ENCODE peak calls at places on chromosomes 5 and 9, in seven cellular contexts. U is SK-N-SH, Z is fibroblast of lung, G is HepG2, L is neural progenitor cell, X is IMR-90, W is astrocyte. P is an unnamed sample.

GRCh38 chr5:72831685-72832084 is 15.2 kb downstream of the TNPO1 start:
- DNase-seq in U (no peak), Z (no peak), G (no peak), W (no peak), L (no peak), X (no peak), P (no peak)

GRCh38 chr5:140547508-140548299 is at the start of gene EIF4EBP3:
- DNase-seq in Z (peak; percentile 91), W (peak; percentile 85), X (peak; percentile 95), G (peak; percentile 94), U (peak; percentile 84), L (peak; percentile 98), P (peak; percentile 99)

GRCh38 chr9:70924380-70924779 is 197.0 kb downstream of the TRPM3 start:
- DNase-seq in G (no peak), Z (peak; percentile 92), U (no peak), L (no peak), X (peak; percentile 65), W (peak; percentile 92), P (no peak)

GRCh38 chr5:90437663-90438062 is 28.1 kb upstream of the CETN3 start:
- DNase-seq in X (no peak), W (no peak), G (no peak), L (no peak), Z (no peak), U (peak; percentile 20), P (no peak)

GRCh38 chr5:140116716-140117115 is 2.8 kb downstream of the PURA start:
- DNase-seq in W (no peak), Z (no peak), L (no peak), G (no peak), U (no peak), X (no peak), P (no peak)

GRCh38 chr9:136865768-136866103 is 372 bp downstream of the EDF1 start:
- DNase-seq in U (peak; percentile 78), X (no peak), Z (no peak), W (no peak), G (no peak), L (no peak), P (peak; percentile 28)

GRCh38 chr5:89374144-89374784 is 491.3 kb upstream of the MEF2C start:
- DNase-seq in X (no peak), Z (peak; percentile 61), W (peak; percentile 47), L (no peak), U (no peak), G (no peak), P (no peak)

GRCh38 chr9:112433715-112434392 is 52.8 kb upstream of the KIAA1958 start:
- DNase-seq in X (no peak), W (no peak), U (no peak), Z (no peak), L (no peak), G (no peak), P (no peak)

GRCh38 chr5:179220716-179221115 is 124.5 kb downstream of the ADAMTS2 start:
- DNase-seq in X (no peak), L (no peak), W (no peak), U (peak; percentile 16), Z (no peak), G (no peak), P (no peak)

GRCh38 chr5:763397-763796 is 21.1 kb downstream of the ZDHHC11B start:
- DNase-seq in U (peak; percentile 26), W (no peak), X (no peak), G (no peak), L (no peak), Z (no peak), P (no peak)

DNA sequence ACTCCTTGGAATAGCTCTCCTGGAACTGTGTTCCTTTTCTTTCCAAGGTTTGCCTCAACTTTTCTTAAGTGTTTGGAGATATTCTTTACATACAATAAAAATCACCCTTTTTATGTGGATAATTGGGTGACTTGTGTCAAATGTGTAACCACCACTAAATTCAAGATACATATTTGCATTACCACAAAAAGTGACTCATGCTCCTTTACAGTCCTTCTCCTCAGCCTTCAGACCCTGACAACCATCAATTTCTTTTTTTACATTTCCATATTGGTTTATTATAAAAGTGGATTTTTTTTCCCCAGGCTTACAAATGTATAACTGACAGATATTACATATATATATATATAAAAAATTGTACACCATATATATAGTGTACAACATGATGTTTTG is 372.0 kb upstream of the KCNN2 start:
- DNase-seq in U (no peak), W (peak; percentile 4), Z (peak; percentile 7), X (no peak), G (no peak), L (no peak), P (no peak)
- H2AFZ ChIP-seq in U (peak overlapping the region; percentile 73), W (no peak overlapping the region), Z (no peak overlapping the region), X (no peak overlapping the region), G (no peak overlapping the region), L (no peak overlapping the region), P (no peak overlapping the region)

DNA sequence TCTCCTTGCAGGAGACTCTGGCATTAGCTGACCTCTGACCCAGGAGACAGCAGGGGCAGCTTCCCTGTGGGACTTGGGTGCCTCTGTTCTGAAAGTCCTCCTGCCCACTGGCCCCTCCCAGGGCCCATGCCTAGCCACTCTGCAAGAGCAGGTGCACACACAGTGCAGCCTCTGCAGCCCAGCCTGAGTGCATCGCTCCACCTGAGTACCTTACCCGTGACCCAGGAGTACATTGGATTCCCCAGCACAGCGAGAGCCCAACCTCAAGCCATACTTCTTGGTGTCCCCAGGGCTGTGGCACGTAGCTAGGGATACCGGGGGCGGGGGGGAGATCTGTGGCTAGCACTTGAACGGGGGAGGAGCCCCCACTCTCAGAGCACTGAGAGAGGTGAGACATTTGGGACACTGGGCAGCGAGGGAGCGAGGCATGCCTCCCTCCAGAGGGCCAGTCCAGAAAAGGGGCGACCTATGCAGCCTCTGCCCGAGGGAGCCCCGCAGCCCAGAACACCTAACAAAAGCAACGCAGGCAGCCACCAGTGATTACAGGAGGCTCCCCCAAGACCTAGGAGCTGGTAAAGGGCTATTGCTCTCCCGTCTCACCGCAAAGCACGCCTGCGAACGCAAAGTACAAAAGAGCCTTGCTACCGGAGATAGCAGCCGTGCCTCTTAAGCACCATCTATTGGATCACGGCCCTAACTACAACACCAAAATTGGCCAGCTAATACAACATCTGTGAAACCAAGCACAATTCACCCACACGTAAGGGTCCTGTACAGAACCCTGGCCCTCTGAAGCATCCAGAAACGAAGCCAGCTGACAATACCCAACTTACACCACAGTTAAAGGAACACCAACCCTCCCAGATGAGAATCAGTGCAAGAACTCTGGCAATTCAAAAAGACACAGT is 826 bp upstream of the PRDM9 start:
- DNase-seq in W (no peak), X (no peak), U (peak; percentile 16), Z (no peak), L (peak; percentile 67), G (peak; percentile 56), P (peak; percentile 76)
- TF ChIP-seq CTCF in W (no peak), X (no peak), U (peak; percentile 46), Z (no peak), L (peak; percentile 50), G (peak; percentile 52), P (peak; percentile 64)

GRCh38 chr9:132240860-132241482 is 79.1 kb downstream of the NTNG2 start:
- DNase-seq in L (peak; percentile 99), X (peak; percentile 85), W (peak; percentile 58), U (peak; percentile 99), G (peak; percentile 77), Z (peak; percentile 76), P (peak; percentile 100)

GRCh38 chr9:132242621-132243155 is 80.8 kb downstream of the NTNG2 start:
- DNase-seq in X (no peak), U (no peak), L (peak; percentile 54), Z (no peak), W (no peak), G (no peak), P (peak; percentile 38)

GRCh38 chr9:132241483-132241839 is 79.6 kb downstream of the NTNG2 start:
- DNase-seq in L (no peak), W (no peak), Z (no peak), U (no peak), X (no peak), G (no peak), P (no peak)

GRCh38 chr9:132243156-132244074 is 81.6 kb downstream of the NTNG2 start:
- DNase-seq in X (peak; percentile 13), W (no peak), Z (no peak), G (peak; percentile 10), L (no peak), U (no peak), P (peak; percentile 48)

DNA sequence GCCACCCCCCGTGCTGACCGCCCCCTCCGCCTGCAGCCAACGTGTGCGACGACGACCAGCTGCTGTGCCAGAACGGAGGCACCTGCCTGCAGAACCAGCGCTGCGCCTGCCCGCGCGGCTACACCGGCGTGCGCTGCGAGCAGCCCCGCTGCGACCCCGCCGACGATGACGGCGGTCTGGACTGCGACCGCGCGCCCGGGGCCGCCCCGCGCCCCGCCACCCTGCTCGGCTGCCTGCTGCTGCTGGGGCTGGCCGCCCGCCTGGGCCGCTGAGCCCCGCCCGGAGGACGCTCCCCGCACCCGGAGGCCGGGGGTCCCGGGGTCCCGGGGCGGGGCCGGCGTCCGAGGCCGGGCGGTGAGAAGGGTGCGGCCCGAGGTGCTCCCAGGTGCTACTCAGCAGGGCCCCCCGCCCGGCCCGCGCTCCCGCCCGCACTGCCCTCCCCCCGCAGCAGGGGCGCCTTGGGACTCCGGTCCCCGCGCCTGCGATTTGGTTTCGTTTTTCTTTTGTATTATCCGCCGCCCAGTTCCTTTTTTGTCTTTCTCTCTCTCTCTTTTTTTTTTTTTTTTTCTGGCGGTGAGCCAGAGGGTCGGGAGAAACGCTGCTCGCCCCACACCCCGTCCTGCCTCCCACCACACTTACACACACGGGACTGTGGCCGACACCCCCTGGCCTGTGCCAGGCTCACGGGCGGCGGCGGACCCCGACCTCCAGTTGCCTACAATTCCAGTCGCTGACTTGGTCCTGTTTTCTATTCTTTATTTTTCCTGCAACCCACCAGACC is 80.2 kb downstream of the NTNG2 start:
- DNase-seq in G (no peak), W (no peak), U (peak; percentile 67), Z (no peak), L (peak; percentile 61), X (no peak), P (peak; percentile 56)
- H2AFZ ChIP-seq in G (no peak overlapping the region), W (peak overlapping the region; percentile 80), U (peak overlapping the region; percentile 82), Z (peak overlapping the region; percentile 33), L (peak overlapping the region; percentile 95), X (peak overlapping the region; percentile 95), P (no peak overlapping the region)

DNA sequence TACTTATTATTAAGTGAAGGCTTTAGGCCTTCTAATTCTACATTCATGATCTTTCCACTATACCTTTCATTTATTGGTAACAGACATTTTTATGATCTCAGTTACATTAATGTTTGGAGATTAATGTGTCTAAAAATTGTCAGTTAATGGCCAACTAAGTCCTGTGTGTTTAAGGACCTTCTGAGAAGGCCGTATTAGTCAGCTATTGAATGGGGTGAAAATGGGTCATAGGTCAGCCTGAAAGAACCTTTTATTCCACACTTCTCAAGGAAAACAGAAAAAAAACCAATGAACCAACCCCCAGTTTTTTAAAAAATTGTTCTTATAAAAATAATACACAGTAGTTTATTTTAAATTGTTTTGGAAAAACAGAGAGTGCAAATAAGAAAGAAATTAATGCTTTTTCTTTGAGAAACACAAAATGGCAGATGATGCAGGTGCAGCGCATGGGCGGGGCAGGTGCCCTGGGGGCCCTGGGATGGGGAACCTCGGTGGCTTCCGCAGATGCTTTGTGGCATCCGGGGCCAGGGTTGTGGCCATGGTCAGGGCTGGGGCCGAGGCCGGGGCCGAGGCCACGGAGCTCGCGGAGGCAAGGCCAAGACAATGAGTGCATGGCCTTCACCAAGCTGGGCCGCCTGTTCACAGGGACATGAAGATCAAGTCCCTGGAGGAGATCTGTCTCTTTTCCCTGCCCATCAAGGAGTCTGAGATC is 141.9 kb downstream of the SPATA31D1 start:
- DNase-seq in G (peak; percentile 1), L (no peak), X (no peak), U (no peak), Z (no peak), W (no peak), P (no peak)
- TF ChIP-seq CTCF in G (no peak), L (no peak), X (no peak), U (no peak), Z (no peak), W (no peak), P (no peak)

P was measured in H9.